ENCODE peak calls at places on chromosome 18, in five cellular contexts. Z, V, E, Q and A are unnamed samples.

GRCh38 chr18:57137847-57138246 is 9.0 kb upstream of the BOD1L2 start:
- DNase-seq in V (no peak), E (no peak), Z (no peak), Q (no peak), A (no peak)

GRCh38 chr18:65919018-65919417 is 168.2 kb downstream of the CDH7 start:
- DNase-seq in E (no peak), V (no peak), Z (no peak), Q (no peak), A (no peak)

GRCh38 chr18:37659906-37660305 is 94.3 kb upstream of the CELF4 start:
- DNase-seq in Q (no peak), V (no peak), Z (no peak), E (no peak), A (no peak)

GRCh38 chr18:44592639-44593038 is 88.0 kb upstream of the SETBP1 start:
- DNase-seq in Q (no peak), Z (peak; percentile 13), V (no peak), E (no peak), A (no peak)

GRCh38 chr18:50447102-50447501 is 72.3 kb downstream of the SKA1 start:
- DNase-seq in Z (no peak), E (no peak), V (no peak), Q (no peak), A (no peak)

GRCh38 chr18:78751664-78752063 is 228.0 kb upstream of the SALL3 start:
- DNase-seq in E (no peak), Q (no peak), V (no peak), Z (no peak), A (no peak)

GRCh38 chr18:25140144-25140961 is 211.6 kb downstream of the ZNF521 start:
- DNase-seq in Z (no peak), Q (no peak), V (no peak), E (no peak), A (no peak)

GRCh38 chr18:45339819-45340550 is 275.3 kb upstream of the SLC14A2 start:
- DNase-seq in E (no peak), V (no peak), Q (no peak), Z (no peak), A (no peak)

GRCh38 chr18:67072789-67073188 is 443.7 kb downstream of the DSEL start:
- DNase-seq in V (no peak), E (no peak), Z (no peak), Q (no peak), A (no peak)

GRCh38 chr18:74485860-74486849 is 10.0 kb upstream of the CNDP2 start:
- DNase-seq in V (no peak), Q (no peak), E (no peak), Z (no peak), A (no peak)

GRCh38 chr18:5975111-5975622 is 79.8 kb upstream of the TMEM200C start:
- DNase-seq in V (no peak), E (no peak), Q (no peak), Z (no peak), A (no peak)

GRCh38 chr18:32289480-32290075 is 99.7 kb downstream of the MEP1B start:
- DNase-seq in E (peak; percentile 47), V (no peak), Z (peak; percentile 53), Q (no peak), A (no peak)

GRCh38 chr18:50973367-50974126 is 5.7 kb downstream of the ELAC1 start:
- DNase-seq in Z (no peak), E (peak; percentile 16), Q (no peak), V (no peak), A (no peak)

GRCh38 chr18:55219059-55219458 is 259.8 kb upstream of the CCDC68 start:
- DNase-seq in Z (no peak), Q (no peak), V (no peak), E (no peak), A (no peak)

GRCh38 chr18:8163287-8163959 is 445.8 kb upstream of the RAB12 start:
- DNase-seq in Z (no peak), E (no peak), Q (no peak), V (no peak), A (no peak)

GRCh38 chr18:56661414-56662101 is 10.4 kb downstream of the WDR7 start:
- DNase-seq in Z (no peak), Q (no peak), E (no peak), V (no peak), A (no peak)

GRCh38 chr18:58721586-58722160 is 50.4 kb downstream of the MALT1 start:
- DNase-seq in V (no peak), Q (no peak), E (peak; percentile 52), Z (peak; percentile 64), A (no peak)

GRCh38 chr18:79517322-79517721 is 121.6 kb downstream of the NFATC1 start:
- DNase-seq in E (peak; percentile 67), Z (no peak), Q (no peak), V (peak; percentile 13), A (no peak)

GRCh38 chr18:56652802-56653201 is 1.6 kb downstream of the WDR7 start:
- DNase-seq in Z (no peak), V (no peak), Q (no peak), E (peak; percentile 71), A (no peak)

GRCh38 chr18:54392621-54393023 is 34.9 kb downstream of the C18orf54 start:
- DNase-seq in Z (no peak), Q (no peak), V (no peak), E (peak; percentile 75), A (no peak)

GRCh38 chr18:5440297-5440696 is 103.5 kb downstream of the EPB41L3 start:
- DNase-seq in Z (no peak), V (no peak), Q (no peak), E (no peak), A (no peak)

GRCh38 chr18:26863122-26863879 is 2.2 kb downstream of the AQP4 start:
- DNase-seq in Q (no peak), V (peak; percentile 63), Z (peak; percentile 61), E (no peak), A (no peak)

GRCh38 chr18:50099725-50100414 is 95.1 kb downstream of the MYO5B start:
- DNase-seq in E (peak; percentile 3), V (no peak), Z (no peak), Q (no peak), A (no peak)

DNA sequence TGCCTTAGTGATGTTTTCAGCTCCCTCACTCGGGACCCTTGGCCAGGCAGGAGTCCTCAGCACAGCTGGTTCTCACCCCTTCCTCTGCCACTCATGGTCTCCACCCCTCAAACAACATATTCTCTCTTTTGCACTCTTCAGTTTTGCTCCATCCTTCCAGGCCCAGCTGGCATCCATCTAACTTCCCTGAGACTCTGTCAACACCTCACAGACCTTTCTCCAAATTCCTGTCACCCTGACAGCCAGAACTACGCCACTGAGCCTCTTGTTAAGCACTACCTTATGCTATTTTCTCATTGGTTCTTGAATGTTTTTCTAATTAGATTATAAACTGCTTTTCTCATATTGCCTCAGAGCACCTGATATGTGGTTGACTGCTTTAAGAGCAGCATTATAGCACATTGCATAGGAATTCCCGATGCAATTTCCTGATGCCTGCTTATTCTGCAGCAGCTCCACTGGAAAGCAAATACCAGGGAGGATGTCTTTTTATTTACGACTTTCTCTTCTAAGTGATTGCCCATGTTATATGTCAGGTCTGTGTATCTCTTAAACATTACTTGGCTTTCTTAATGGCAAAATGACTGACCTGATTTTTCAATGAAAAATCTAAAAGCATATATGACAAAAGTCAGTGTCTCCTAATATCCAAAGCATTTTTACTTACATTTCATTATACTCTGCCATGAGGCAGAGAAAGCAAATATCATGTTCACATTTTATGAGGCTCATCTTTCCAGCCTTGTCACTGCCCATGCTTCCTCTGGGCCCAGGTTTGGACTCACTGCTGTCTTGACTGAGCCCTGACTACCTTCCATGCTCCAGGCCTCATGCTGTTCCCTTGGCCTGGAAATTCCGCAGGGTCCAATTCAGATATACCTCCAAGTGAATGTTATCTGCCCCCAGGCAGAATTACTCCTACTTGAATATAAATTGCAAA is 12.6 kb upstream of the INO80C start:
- DNase-seq in V (no peak), Z (no peak), E (no peak), Q (no peak), A (no peak)
- H3K27ac ChIP-seq in V (no peak overlapping the region), Z (no peak overlapping the region), E (no peak overlapping the region), Q (no peak overlapping the region), A (no peak overlapping the region)

DNA sequence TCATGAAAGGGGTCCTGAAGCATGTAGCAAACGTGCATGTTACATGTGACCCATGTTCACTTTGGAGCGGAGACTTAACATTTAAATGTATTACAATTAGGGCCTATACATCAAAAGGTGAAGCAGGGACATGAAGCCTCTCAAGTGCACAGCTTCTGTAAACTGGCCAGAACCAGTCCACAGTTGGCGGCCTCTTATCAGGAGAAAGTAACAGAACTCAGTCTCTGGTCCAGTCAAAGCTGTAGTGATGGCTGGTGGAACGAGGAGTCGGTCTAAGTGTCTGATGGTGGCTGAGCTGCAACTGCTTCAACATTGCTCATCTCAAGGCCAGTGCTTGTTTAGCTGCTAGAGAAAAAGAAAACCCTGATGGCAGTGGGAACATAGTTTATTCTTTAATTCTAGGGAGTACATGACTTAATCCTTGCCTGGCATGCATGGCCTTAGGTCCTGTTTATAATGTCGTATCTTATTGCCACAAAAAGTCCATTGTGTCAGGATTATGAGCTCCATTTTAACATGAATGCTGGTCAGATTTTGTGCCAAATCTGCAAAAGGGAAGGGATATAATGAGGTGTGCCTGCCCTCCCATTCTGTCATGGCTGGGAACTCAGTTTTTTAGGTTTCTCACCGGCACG is 22.2 kb upstream of the YES1 start:
- DNase-seq in V (no peak), E (no peak), Q (no peak), Z (no peak), A (no peak)
- H3K27ac ChIP-seq in V (no peak overlapping the region), E (no peak overlapping the region), Q (no peak overlapping the region), Z (no peak overlapping the region), A (no peak overlapping the region)

GRCh38 chr18:9738266-9738969 is 30.3 kb downstream of the RAB31 start:
- DNase-seq in E (no peak), Q (no peak), V (no peak), Z (no peak), A (no peak)

GRCh38 chr18:9735879-9736278 is 27.8 kb downstream of the RAB31 start:
- DNase-seq in Z (no peak), E (no peak), Q (no peak), V (no peak), A (no peak)

GRCh38 chr18:9737814-9738160 is 29.7 kb downstream of the RAB31 start:
- DNase-seq in Q (no peak), V (no peak), Z (no peak), E (no peak), A (no peak)

GRCh38 chr18:9736445-9736844 is 28.3 kb downstream of the RAB31 start:
- DNase-seq in V (no peak), E (no peak), Q (no peak), Z (no peak), A (no peak)

DNA sequence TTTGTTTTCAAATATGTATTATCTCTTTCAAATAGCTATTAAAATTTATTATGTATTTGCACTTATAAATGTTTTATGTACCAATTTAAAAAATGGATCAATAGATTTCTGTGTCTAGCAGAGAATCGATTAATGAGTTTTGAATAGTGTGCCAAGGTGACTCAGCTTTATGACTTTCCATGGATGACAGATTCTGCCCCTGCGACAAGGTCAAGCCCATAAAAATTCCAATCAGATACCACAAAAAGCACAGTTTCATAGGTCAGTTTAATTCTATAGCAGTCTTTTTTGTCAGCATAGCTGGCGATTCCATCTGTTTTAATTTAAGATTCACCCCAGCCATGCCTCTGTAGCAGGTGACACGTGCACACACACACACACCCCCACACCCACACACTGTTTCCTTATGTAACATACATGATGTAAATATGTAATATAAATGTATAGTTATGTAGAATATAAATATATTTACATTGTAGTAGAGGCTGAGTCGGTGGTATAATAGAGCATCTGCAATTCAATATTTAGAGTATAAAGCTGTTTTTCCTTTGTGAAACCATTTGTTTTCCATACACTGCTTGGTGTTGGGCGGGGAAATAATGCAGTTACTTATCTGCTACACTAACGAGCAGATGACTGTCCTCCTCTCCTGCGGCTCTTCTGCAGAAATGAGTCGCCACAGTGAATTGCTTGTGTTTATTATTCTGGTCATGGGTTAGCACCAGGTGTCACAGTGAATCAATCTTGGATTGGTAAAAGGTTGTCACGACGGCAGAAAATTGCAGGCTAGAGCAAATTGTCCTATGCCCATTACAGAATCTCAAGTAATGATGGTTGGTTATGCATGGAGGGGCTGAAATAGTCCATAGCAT is 29.1 kb downstream of the RAB31 start:
- DNase-seq in E (no peak), Q (no peak), Z (no peak), V (no peak), A (no peak)
- H3K27ac ChIP-seq in E (no peak overlapping the region), Q (no peak overlapping the region), Z (no peak overlapping the region), V (no peak overlapping the region), A (no peak overlapping the region)

GRCh38 chr18:3648695-3649094 is 198.7 kb downstream of the TGIF1 start:
- DNase-seq in V (no peak), E (no peak), Q (no peak), Z (no peak), A (no peak)
- H3K27ac ChIP-seq in V (no peak overlapping the region), E (no peak overlapping the region), Q (no peak overlapping the region), Z (no peak overlapping the region), A (no peak overlapping the region)